ENCODE peak calls at places on chromosomes 4 and X, in five cellular contexts. J is fibroblast of lung; R is stimulated activated CD4-positive, alpha-beta T cell treated with anti-CD3 and anti-CD28 coated beads, Interleukin-12 subunit alpha, Interleukin-12 subunit beta, amount 100 ng/mL, for 48 hours; C is immature natural killer cell; W is RPMI7951. O is an unnamed sample.

GRCh38 chr4:7324651-7325121 is 110.0 kb downstream of the PSAPL1 start:
- DNase-seq in J (no peak), R (no peak), C (peak), W (no peak), O (peak)

GRCh38 chr4:78129383-78130108 is 72.4 kb downstream of the FRAS1 start:
- DNase-seq in J (no peak), R (no peak), C (no peak), W (no peak), O (no peak)

GRCh38 chr4:17060230-17060629 is 161.8 kb upstream of the LDB2 start:
- DNase-seq in J (no peak), R (no peak), C (no peak), W (peak), O (no peak)

GRCh38 chr4:8283631-8284121 is 14.1 kb downstream of the HTRA3 start:
- DNase-seq in J (no peak), R (no peak), C (no peak), W (no peak), O (no peak)

GRCh38 chr4:74838746-74839370 is 44.5 kb upstream of the BTC start:
- DNase-seq in J (peak), R (no peak), C (no peak), W (no peak), O (peak)

GRCh38 chrX:137031517-137032377 is 2.0 kb downstream of the GPR101 start:
- DNase-seq in J (peak), R (peak), C (peak), W (peak), O (peak)

GRCh38 chrX:103398321-103398937 is 22.1 kb downstream of the BEX3 start:
- DNase-seq in J (peak), R (no peak), C (no peak), W (peak), O (peak)

GRCh38 chrX:12026481-12026880 is 111.8 kb upstream of the FRMPD4 start:
- DNase-seq in J (no peak), R (no peak), C (no peak), W (no peak), O (no peak)

GRCh38 chr4:145061325-145061920 is 36.6 kb downstream of the ANAPC10 start:
- DNase-seq in J (peak), R (no peak), C (peak), W (peak), O (peak)

GRCh38 chrX:8811611-8812010 is 10.4 kb upstream of the FAM9A start:
- DNase-seq in J (no peak), R (no peak), C (no peak), W (no peak), O (no peak)

GRCh38 chr4:93730760-93731159 is 97.8 kb upstream of the ATOH1 start:
- DNase-seq in J (no peak), R (no peak), C (no peak), W (no peak), O (no peak)

GRCh38 chr4:178577933-178578332 is 1135.7 kb upstream of the AGA start:
- DNase-seq in J (peak), R (no peak), C (no peak), W (no peak), O (no peak)

GRCh38 chr4:78298618-78299017 is 241.5 kb downstream of the FRAS1 start:
- DNase-seq in J (peak), R (no peak), C (no peak), W (peak), O (peak)

GRCh38 chr4:99847362-99847976 is 30.8 kb downstream of the DAPP1 start:
- DNase-seq in J (no peak), R (no peak), C (no peak), W (no peak), O (no peak)

GRCh38 chrX:107716045-107716684 is 59.4 kb downstream of the TSC22D3 start:
- DNase-seq in J (no peak), R (no peak), C (peak), W (peak), O (peak)

GRCh38 chrX:103607385-103608304 is at the start of gene TCEAL3:
- DNase-seq in J (peak), R (no peak), C (peak), W (peak), O (peak)

GRCh38 chr4:117429061-117429460 is 343.7 kb upstream of the TRAM1L1 start:
- DNase-seq in J (no peak), R (no peak), C (no peak), W (no peak), O (no peak)

GRCh38 chr4:82777857-82778525 is 20.6 kb downstream of the SCD5 start:
- DNase-seq in J (no peak), R (no peak), C (no peak), W (no peak), O (no peak)

GRCh38 chr4:100982345-100982744 is 365.0 kb downstream of the PPP3CA start:
- DNase-seq in J (no peak), R (no peak), C (no peak), W (no peak), O (no peak)

GRCh38 chrX:102959471-102959870 is 22.4 kb downstream of the RAB40AL start:
- DNase-seq in J (peak), R (no peak), C (no peak), W (peak), O (peak)

GRCh38 chr4:166318810-166319525 is 445.9 kb downstream of the TLL1 start:
- DNase-seq in J (no peak), R (no peak), C (no peak), W (peak), O (peak)

GRCh38 chr4:23333556-23333945 is 556.3 kb downstream of the PPARGC1A start:
- DNase-seq in J (peak), R (peak), C (no peak), W (peak), O (no peak)

GRCh38 chrX:2500681-2501151 is at the start of the genes DHRSX and ZBED1:
- DNase-seq in J (peak), R (peak), C (peak), W (no peak), O (peak)

GRCh38 chrX:46554942-46555341 is 9.7 kb upstream of the ZNF674 start:
- DNase-seq in J (peak), R (no peak), C (no peak), W (no peak), O (peak)

GRCh38 chr4:185902654-185903053 is 90.7 kb upstream of the SORBS2 start:
- DNase-seq in J (peak), R (no peak), C (no peak), W (no peak), O (no peak)

GRCh38 chr4:176791591-176792347 is 953 bp downstream of the VEGFC start:
- DNase-seq in J (peak), R (no peak), C (no peak), W (peak), O (peak)

GRCh38 chr4:26288308-26288982 is 32.4 kb upstream of the RBPJ start:
- DNase-seq in J (peak), R (no peak), C (no peak), W (peak), O (no peak)

GRCh38 chrX:145825896-145826295 is 8.3 kb downstream of the SLITRK2 start:
- DNase-seq in J (peak), R (no peak), C (no peak), W (no peak), O (peak)

GRCh38 chrX:111114806-111115205 is 18.8 kb downstream of the PAK3 start:
- DNase-seq in J (no peak), R (no peak), C (no peak), W (peak), O (no peak)

GRCh38 chr4:8347660-8348059 is 78.1 kb downstream of the HTRA3 start:
- DNase-seq in J (no peak), R (no peak), C (no peak), W (no peak), O (no peak)

O was measured in myocyte.